ENCODE peak calls at places on chromosomes 11 and 22, in ten cellular contexts. B is uterus, F is stomach, P is spleen, E is IMR-90, J is NB4, X is prostate gland, M is tibial nerve, T is ovary, N is right lobe of liver. O is an unnamed sample.

GRCh38 chr11:31687256-31687655 is 123.9 kb downstream of the PAX6 start:
- DNase-seq in B (no peak), F (no peak), P (no peak), E (no peak), J (no peak), X (no peak), M (no peak), T (no peak), N (no peak), O (no peak)

GRCh38 chr22:21989049-21989448 is 6.5 kb upstream of the TOP3B start:
- DNase-seq in B (no peak), F (no peak), P (no peak), E (no peak), J (no peak), X (no peak), M (no peak), T (no peak), N (no peak), O (no peak)

GRCh38 chr11:79610139-79610538 is 169.3 kb upstream of the TENM4 start:
- DNase-seq in B (no peak), F (no peak), P (no peak), E (no peak), J (no peak), X (no peak), M (no peak), T (no peak), N (no peak), O (no peak)

GRCh38 chr11:2693271-2693833 is 6.4 kb downstream of the KCNQ1OT1 start:
- DNase-seq in B (peak), F (no peak), P (peak), E (no peak), J (no peak), X (no peak), M (no peak), T (peak), N (peak), O (no peak)

GRCh38 chr11:88494857-88495256 is 157.3 kb upstream of the CTSC start:
- DNase-seq in B (no peak), F (no peak), P (no peak), E (no peak), J (peak), X (no peak), M (no peak), T (no peak), N (no peak), O (no peak)

GRCh38 chr11:18727499-18728236 is 1.7 kb upstream of the IGSF22 start:
- DNase-seq in B (no peak), F (no peak), P (no peak), E (peak), J (peak), X (no peak), M (peak), T (peak), N (no peak), O (no peak)

GRCh38 chr11:62068730-62069129 is 55.1 kb upstream of the INCENP start:
- DNase-seq in B (no peak), F (no peak), P (peak), E (no peak), J (no peak), X (no peak), M (no peak), T (no peak), N (no peak), O (no peak)

GRCh38 chr11:3150726-3151125 is 14.4 kb downstream of the OSBPL5 start:
- DNase-seq in B (no peak), F (no peak), P (no peak), E (no peak), J (no peak), X (no peak), M (no peak), T (no peak), N (no peak), O (no peak)

GRCh38 chr11:94871491-94872185 is 101.7 kb downstream of the CWC15 start:
- DNase-seq in B (no peak), F (no peak), P (no peak), E (no peak), J (no peak), X (no peak), M (no peak), T (no peak), N (no peak), O (no peak)

GRCh38 chr11:130381317-130381716 is 47.1 kb downstream of the ADAMTS8 start:
- DNase-seq in B (no peak), F (no peak), P (no peak), E (no peak), J (no peak), X (no peak), M (no peak), T (no peak), N (no peak), O (no peak)

GRCh38 chr11:5809905-5810792 is 1.4 kb downstream of the OR52N2 start:
- DNase-seq in B (no peak), F (no peak), P (no peak), E (no peak), J (no peak), X (no peak), M (no peak), T (no peak), N (no peak), O (no peak)

GRCh38 chr22:46454910-46455269 is 82.5 kb downstream of the CELSR1 start:
- DNase-seq in B (no peak), F (no peak), P (no peak), E (peak), J (no peak), X (no peak), M (no peak), T (no peak), N (no peak), O (no peak)

GRCh38 chr11:65571940-65572339 is 398 bp upstream of the FAM89B start:
- DNase-seq in B (no peak), F (peak), P (no peak), E (peak), J (peak), X (no peak), M (no peak), T (no peak), N (no peak), O (no peak)

GRCh38 chr11:6646631-6647281 is 8.9 kb downstream of the DCHS1 start:
- DNase-seq in B (peak), F (no peak), P (peak), E (peak), J (peak), X (no peak), M (peak), T (peak), N (peak), O (no peak)

GRCh38 chr22:29030016-29030617 is 31.5 kb downstream of the C22orf31 start:
- DNase-seq in B (no peak), F (peak), P (no peak), E (no peak), J (no peak), X (no peak), M (no peak), T (no peak), N (no peak), O (no peak)

GRCh38 chr11:130653838-130654601 is 205.6 kb downstream of the ADAMTS15 start:
- DNase-seq in B (no peak), F (peak), P (no peak), E (peak), J (no peak), X (peak), M (peak), T (no peak), N (peak), O (no peak)

GRCh38 chr22:32558681-32559355 is 84.2 kb downstream of the FBXO7 start:
- DNase-seq in B (peak), F (peak), P (no peak), E (peak), J (no peak), X (peak), M (peak), T (no peak), N (no peak), O (no peak)

GRCh38 chr11:2305140-2305861 is 3.5 kb downstream of the TSPAN32 start:
- DNase-seq in B (peak), F (peak), P (peak), E (peak), J (peak), X (peak), M (peak), T (peak), N (peak), O (peak)

GRCh38 chr11:69350040-69350439 is 56.1 kb downstream of the MYEOV start:
- DNase-seq in B (no peak), F (no peak), P (no peak), E (no peak), J (no peak), X (no peak), M (no peak), T (no peak), N (no peak), O (no peak)

GRCh38 chr11:2807276-2807681 is 78.3 kb downstream of the CDKN1C start:
- DNase-seq in B (peak), F (peak), P (peak), E (no peak), J (no peak), X (peak), M (peak), T (peak), N (peak), O (no peak)

GRCh38 chr22:22168190-22168940 is 76.2 kb upstream of the VPREB1 start:
- DNase-seq in B (no peak), F (no peak), P (no peak), E (peak), J (peak), X (no peak), M (no peak), T (no peak), N (no peak), O (no peak)

GRCh38 chr11:34052608-34053160 is 1.2 kb downstream of the CAPRIN1 start:
- DNase-seq in B (peak), F (peak), P (peak), E (no peak), J (peak), X (peak), M (no peak), T (peak), N (peak), O (peak)

GRCh38 chr22:44298331-44299087 is 14.2 kb downstream of the SHISAL1 start:
- DNase-seq in B (peak), F (no peak), P (no peak), E (no peak), J (no peak), X (no peak), M (no peak), T (no peak), N (no peak), O (no peak)

GRCh38 chr11:1060885-1061616 is 13.6 kb upstream of the MUC2 start:
- DNase-seq in B (peak), F (peak), P (peak), E (peak), J (no peak), X (no peak), M (no peak), T (no peak), N (no peak), O (no peak)

GRCh38 chr22:34111210-34111824 is 191.0 kb upstream of the LARGE1 start:
- DNase-seq in B (peak), F (peak), P (no peak), E (no peak), J (peak), X (no peak), M (peak), T (peak), N (no peak), O (no peak)

GRCh38 chr11:61041755-61042518 is 60.4 kb upstream of the CD5 start:
- DNase-seq in B (peak), F (peak), P (peak), E (no peak), J (no peak), X (no peak), M (no peak), T (peak), N (no peak), O (no peak)

GRCh38 chr11:66867425-66868040 is 10.7 kb downstream of the LRFN4 start:
- DNase-seq in B (no peak), F (no peak), P (no peak), E (no peak), J (no peak), X (no peak), M (no peak), T (no peak), N (no peak), O (no peak)

GRCh38 chr22:41446057-41446501 is 522 bp downstream of the TOB2 start:
- DNase-seq in B (peak), F (peak), P (peak), E (no peak), J (peak), X (peak), M (no peak), T (peak), N (peak), O (no peak)

GRCh38 chr22:50626856-50627451 is 998 bp downstream of the ARSA start:
- DNase-seq in B (no peak), F (peak), P (peak), E (no peak), J (no peak), X (no peak), M (no peak), T (peak), N (no peak), O (no peak)

GRCh38 chr11:106463796-106464201 is 386.3 kb downstream of the AASDHPPT start:
- DNase-seq in B (no peak), F (no peak), P (no peak), E (peak), J (no peak), X (no peak), M (no peak), T (no peak), N (no peak), O (no peak)

GRCh38 chr22:29748248-29748893 is 18.4 kb downstream of the ZMAT5 start:
- DNase-seq in B (no peak), F (no peak), P (no peak), E (no peak), J (no peak), X (no peak), M (no peak), T (no peak), N (no peak), O (no peak)

DNA sequence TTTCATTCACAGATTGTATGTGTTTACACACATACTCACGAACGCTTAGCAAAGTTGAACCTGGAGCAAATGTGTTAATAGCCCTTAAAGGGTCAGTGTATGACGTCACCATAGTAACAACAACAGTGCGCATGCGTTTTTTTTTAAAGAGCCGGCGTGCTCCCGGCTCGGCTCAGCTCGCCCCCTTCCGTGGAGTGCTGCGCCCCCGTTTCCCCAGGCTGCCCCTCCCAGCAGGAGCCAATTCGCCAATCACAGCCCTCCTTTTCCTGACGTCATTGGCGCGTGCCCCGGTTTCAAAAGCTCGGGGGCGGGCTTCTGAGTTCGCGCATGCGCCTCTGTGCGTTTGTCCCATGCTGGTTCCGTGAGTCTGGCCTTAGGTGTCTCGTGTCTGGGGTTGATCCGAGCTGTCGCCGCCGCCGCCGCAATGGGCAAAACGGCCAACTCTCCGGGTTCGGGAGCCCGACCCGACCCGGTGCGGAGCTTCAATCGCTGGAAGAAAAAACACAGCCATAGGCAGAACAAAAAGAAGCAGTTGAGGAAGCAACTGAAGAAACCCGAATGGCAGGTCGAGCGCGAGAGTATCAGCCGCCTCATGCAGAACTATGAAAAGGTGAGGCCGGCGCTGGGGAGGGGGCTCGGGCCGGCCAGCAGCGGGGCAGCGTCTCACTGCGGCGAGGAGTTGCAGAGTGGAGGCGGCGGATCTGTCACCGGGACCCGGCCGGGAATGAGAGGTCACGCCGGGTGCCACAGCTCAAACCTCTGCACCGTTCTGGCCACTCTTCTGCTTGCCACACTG is at the start of gene DDX10:
- DNase-seq in B (peak), F (peak), P (peak), E (peak), J (peak), X (peak), M (peak), T (peak), N (peak), O (peak)
- TF ChIP-seq POLR2A in B (peak), F (no peak), P (no peak), E (no peak), J (peak), X (peak), M (no peak), T (no peak), N (peak), O (no peak)

GRCh38 chr11:128550261-128550821 is 37.0 kb downstream of the ETS1 start:
- DNase-seq in B (no peak), F (no peak), P (peak), E (no peak), J (no peak), X (no peak), M (no peak), T (no peak), N (no peak), O (no peak)
- TF ChIP-seq CTCF in B (no peak), F (no peak), P (no peak), E (no peak), J (no peak), X (no peak), M (no peak), T (no peak), N (no peak), O (no peak)

GRCh38 chr11:86219291-86220193 is 25.0 kb upstream of the EED start:
- DNase-seq in B (no peak), F (no peak), P (no peak), E (no peak), J (no peak), X (no peak), M (no peak), T (no peak), N (no peak), O (no peak)

GRCh38 chr11:86220654-86221053 is 23.9 kb upstream of the EED start:
- DNase-seq in B (no peak), F (no peak), P (no peak), E (no peak), J (no peak), X (no peak), M (no peak), T (no peak), N (no peak), O (no peak)

GRCh38 chr11:86218125-86219081 is 26.1 kb upstream of the EED start:
- DNase-seq in B (peak), F (peak), P (peak), E (peak), J (peak), X (peak), M (peak), T (peak), N (peak), O (no peak)

GRCh38 chr11:86222081-86222480 is 22.5 kb upstream of the EED start:
- DNase-seq in B (no peak), F (no peak), P (no peak), E (no peak), J (no peak), X (no peak), M (no peak), T (no peak), N (no peak), O (no peak)
- TF ChIP-seq POLR2A in B (no peak), F (no peak), P (no peak), E (no peak), J (no peak), X (no peak), M (no peak), T (no peak), N (no peak), O (no peak)

DNA sequence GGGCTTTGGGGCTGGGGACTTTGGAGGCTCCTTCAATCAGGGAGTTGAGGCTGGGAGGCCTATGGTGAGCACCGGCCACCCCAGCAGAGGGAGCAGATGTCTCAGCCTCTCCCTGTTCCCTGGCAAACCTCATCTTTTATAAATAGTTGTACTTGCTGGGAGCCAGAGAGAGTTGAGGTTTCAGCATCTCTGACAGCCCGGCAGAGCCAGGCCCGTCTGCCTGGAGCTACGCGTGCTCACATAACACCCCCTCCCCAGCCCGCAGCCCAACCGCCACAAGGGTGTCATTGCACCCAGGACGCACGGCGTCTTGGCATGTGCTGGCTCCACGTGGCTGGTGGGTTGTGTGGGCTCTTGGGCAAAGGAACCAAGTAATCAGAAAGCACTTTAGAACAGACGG is 127.1 kb downstream of the CHST1 start:
- DNase-seq in B (no peak), F (no peak), P (no peak), E (no peak), J (no peak), X (no peak), M (no peak), T (no peak), N (no peak), O (no peak)
- TF ChIP-seq CTCF in B (no peak), F (no peak), P (no peak), E (no peak), J (no peak), X (no peak), M (no peak), T (no peak), N (no peak), O (no peak)

GRCh38 chr11:114398303-114398920 is 1.9 kb downstream of the C11orf71 start:
- DNase-seq in B (no peak), F (no peak), P (no peak), E (no peak), J (no peak), X (no peak), M (no peak), T (no peak), N (no peak), O (no peak)

GRCh38 chr11:114400974-114401223 is 433 bp downstream of the RBM7 start:
- DNase-seq in B (no peak), F (no peak), P (no peak), E (no peak), J (no peak), X (no peak), M (no peak), T (no peak), N (no peak), O (no peak)

GRCh38 chr11:114399490-114399889 is 821 bp downstream of the C11orf71 start:
- DNase-seq in B (no peak), F (no peak), P (no peak), E (no peak), J (no peak), X (no peak), M (no peak), T (no peak), N (no peak), O (no peak)

GRCh38 chr11:114399903-114400221 is 449 bp downstream of the C11orf71 start:
- DNase-seq in B (no peak), F (peak), P (no peak), E (no peak), J (no peak), X (peak), M (peak), T (no peak), N (no peak), O (no peak)

GRCh38 chr11:114400222-114400973 is at the start of the genes C11orf71 and RBM7:
- DNase-seq in B (peak), F (peak), P (peak), E (peak), J (peak), X (peak), M (peak), T (peak), N (peak), O (peak)
- TF ChIP-seq POLR2A in B (peak), F (no peak), P (peak), E (peak), J (peak), X (peak), M (peak), T (peak), N (peak), O (no peak)

GRCh38 chr11:75497788-75498404 is 27.8 kb downstream of the GDPD5 start:
- DNase-seq in B (no peak), F (no peak), P (no peak), E (no peak), J (no peak), X (no peak), M (no peak), T (no peak), N (no peak), O (no peak)

GRCh38 chr11:75498556-75499255 is 27.0 kb downstream of the GDPD5 start:
- DNase-seq in B (no peak), F (no peak), P (no peak), E (peak), J (no peak), X (no peak), M (no peak), T (no peak), N (no peak), O (no peak)

GRCh38 chr11:75499423-75500305 is 26.1 kb downstream of the GDPD5 start:
- DNase-seq in B (peak), F (no peak), P (no peak), E (peak), J (no peak), X (no peak), M (peak), T (peak), N (no peak), O (no peak)

GRCh38 chr11:75492181-75492820 is 33.4 kb downstream of the GDPD5 start:
- DNase-seq in B (no peak), F (peak), P (peak), E (peak), J (peak), X (no peak), M (no peak), T (no peak), N (no peak), O (no peak)

GRCh38 chr11:75495749-75496641 is 29.7 kb downstream of the GDPD5 start:
- DNase-seq in B (no peak), F (no peak), P (no peak), E (no peak), J (no peak), X (no peak), M (no peak), T (no peak), N (no peak), O (no peak)
- TF ChIP-seq CTCF in B (no peak), F (no peak), P (no peak), E (peak), J (no peak), X (no peak), M (no peak), T (no peak), N (no peak), O (no peak)